ENCODE peak calls at places on chromosomes 13 and 19, in seven cellular contexts. M is MM.1S, X is GM23248, G is IMR-90, D is endothelial cell of umbilical vein, Q is fibroblast of lung, F is neural progenitor cell. U is an unnamed sample. For H4K20me1, the result is how much of the 10 kb centered on the place peaks cover.

GRCh38 chr19:14435320-14436050 is 2.4 kb downstream of the PKN1 start:
- DNase-seq in X (no peak), F (no peak), G (no peak), D (no peak), M (no peak), Q (no peak), U (no peak)

GRCh38 chr19:31533114-31533513 is 183.9 kb upstream of the TSHZ3 start:
- DNase-seq in D (no peak), X (peak), M (no peak), F (no peak), Q (no peak), G (no peak), U (no peak)

GRCh38 chr19:41426952-41427646 is at the start of gene B3GNT8:
- DNase-seq in D (peak), Q (peak), M (no peak), G (peak), F (peak), X (peak), U (peak)

GRCh38 chr19:5131866-5132561 is 163.1 kb downstream of the KDM4B start:
- DNase-seq in Q (peak), D (no peak), G (no peak), X (no peak), F (peak), M (no peak), U (peak)

GRCh38 chr19:5580116-5580515 is 12.4 kb upstream of the TINCR start:
- DNase-seq in M (no peak), G (no peak), F (no peak), X (no peak), Q (no peak), D (no peak), U (no peak)

GRCh38 chr13:23695711-23696512 is 125.7 kb downstream of the TNFRSF19 start:
- DNase-seq in M (no peak), X (no peak), G (no peak), F (no peak), D (no peak), Q (no peak), U (no peak)

GRCh38 chr19:2327773-2328400 is 499 bp downstream of the LSM7 start:
- DNase-seq in Q (peak), X (peak), G (peak), D (peak), M (peak), F (peak), U (peak)

GRCh38 chr19:43432866-43433673 is 18.4 kb downstream of the TEX101 start:
- DNase-seq in D (peak), F (peak), M (peak), Q (peak), G (peak), X (peak), U (peak)

GRCh38 chr19:42253245-42254082 is 1.5 kb downstream of the ERF start:
- DNase-seq in Q (peak), M (peak), G (peak), X (peak), F (peak), D (peak), U (peak)

GRCh38 chr19:47075179-47075811 is 26.9 kb upstream of the TMEM160 start:
- DNase-seq in X (no peak), Q (no peak), G (peak), D (no peak), F (no peak), M (no peak), U (no peak)
- H4K20me1 ChIP-seq in X (under half), Q (under half), G (under half), D (under half), F (under half), M (under half), U (under half)

GRCh38 chr19:12648088-12648487 is 18.5 kb downstream of the MAN2B1 start:
- DNase-seq in G (no peak), X (no peak), M (no peak), F (no peak), Q (no peak), D (no peak), U (no peak)
- H2AFZ ChIP-seq in G (peak), X (no peak), M (no peak), F (no peak), Q (no peak), D (peak), U (no peak)

GRCh38 chr19:18946335-18946734 is 5.3 kb upstream of the HOMER3 start:
- DNase-seq in D (no peak), M (no peak), Q (no peak), G (no peak), F (no peak), X (no peak), U (no peak)
- H3K4me2 ChIP-seq in D (no peak), M (peak), Q (no peak), G (no peak), F (no peak), X (no peak), U (no peak)

GRCh38 chr13:44573790-44574465 is 2.2 kb downstream of the TSC22D1 start:
- DNase-seq in F (peak), Q (peak), X (peak), G (peak), M (no peak), D (peak), U (peak)
- H4K20me1 ChIP-seq in F (half or more), Q (under half), X (under half), G (under half), M (under half), D (under half), U (under half)

DNA sequence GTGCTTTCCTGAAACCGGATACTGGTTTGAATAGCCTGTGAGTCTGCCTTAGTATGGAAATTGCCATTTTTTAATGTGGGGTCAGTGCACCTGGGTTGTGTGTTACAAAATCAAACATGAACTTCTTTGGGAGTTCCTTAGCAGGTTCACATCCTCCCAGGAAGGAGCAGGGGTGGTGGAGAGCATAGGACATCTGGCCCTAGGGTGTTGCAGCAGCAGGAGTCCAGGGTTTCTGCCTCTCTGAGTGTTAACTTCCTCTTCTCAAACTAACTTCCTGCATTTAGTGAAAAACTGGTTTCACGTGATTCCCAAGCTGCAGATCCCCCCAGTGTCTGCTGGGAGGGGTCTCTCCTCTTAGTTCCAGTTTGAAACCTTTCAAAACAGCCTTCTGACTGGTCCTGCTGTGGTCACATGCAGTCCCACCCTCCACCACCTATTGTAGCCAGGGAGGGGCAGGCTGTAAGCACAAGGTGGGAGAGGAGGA is 7.2 kb downstream of the RNASEH2B start:
- DNase-seq in M (no peak), G (no peak), X (no peak), D (peak), F (no peak), Q (no peak), U (no peak)
- H2AFZ ChIP-seq in M (no peak), G (no peak), X (no peak), D (peak), F (peak), Q (no peak), U (no peak)

GRCh38 chr19:29842471-29843179 is 30.8 kb downstream of the CCNE1 start:
- DNase-seq in M (no peak), X (peak), Q (no peak), D (no peak), G (no peak), F (no peak), U (no peak)
- H3K4me2 ChIP-seq in M (no peak), X (peak), Q (no peak), D (no peak), G (no peak), F (peak), U (peak)